ENCODE peak calls at places on chromosomes 16 and 17, in seven cellular contexts. J is stomach, K is HCT116, E is heart left ventricle, S is HepG2, U is esophagus muscularis mucosa, H is testis. D is an unnamed sample. For H3K27me3, the result is how much of the 10 kb centered on the place peaks cover.

GRCh38 chr17:30995347-30995746 is 24.5 kb downstream of the RNF135 start:
- DNase-seq in U (no peak), E (no peak), H (no peak), S (no peak), K (no peak), J (no peak), D (no peak)

GRCh38 chr16:87186876-87187533 is 130.2 kb downstream of the C16orf95 start:
- DNase-seq in J (no peak), H (no peak), U (no peak), E (no peak), K (no peak), S (no peak), D (no peak)

GRCh38 chr16:72501739-72502653 is 330.0 kb upstream of the PMFBP1 start:
- DNase-seq in U (no peak), S (peak), H (peak), E (peak), J (peak), K (peak), D (peak)

GRCh38 chr16:769934-770333 is 9.4 kb downstream of the MSLN start:
- DNase-seq in U (no peak), E (no peak), S (no peak), K (no peak), H (no peak), J (no peak), D (no peak)

GRCh38 chr17:6677946-6678345 is 26.4 kb downstream of the C17orf100 start:
- DNase-seq in U (no peak), S (no peak), J (no peak), K (no peak), H (no peak), E (no peak), D (no peak)

GRCh38 chr16:88835383-88835782 is 21.4 kb downstream of the GALNS start:
- DNase-seq in S (no peak), E (no peak), H (peak), J (no peak), U (no peak), K (no peak), D (peak)

GRCh38 chr17:10631701-10632100 is 25.4 kb downstream of the MYH3 start:
- DNase-seq in E (no peak), K (no peak), J (no peak), U (no peak), H (no peak), S (no peak), D (no peak)

GRCh38 chr17:62981933-62982332 is 15.9 kb downstream of the TANC2 start:
- DNase-seq in U (no peak), H (no peak), K (no peak), E (no peak), J (no peak), S (no peak), D (no peak)

GRCh38 chr16:72073831-72074230 is 10.8 kb downstream of the HPR start:
- DNase-seq in S (no peak), K (no peak), J (peak), U (no peak), H (peak), E (peak), D (no peak)

GRCh38 chr17:17682293-17682736 is 1.1 kb downstream of the RAI1 start:
- DNase-seq in S (no peak), E (peak), K (no peak), J (peak), U (no peak), H (peak), D (peak)

GRCh38 chr16:87499189-87499486 is 6.3 kb upstream of the ZCCHC14 start:
- DNase-seq in J (no peak), U (no peak), H (no peak), E (no peak), K (no peak), S (no peak), D (no peak)

GRCh38 chr17:50627386-50627781 is 7.3 kb upstream of the ABCC3 start:
- DNase-seq in S (no peak), K (no peak), H (no peak), J (no peak), E (no peak), U (no peak), D (no peak)

GRCh38 chr16:49457196-49457595 is 83.6 kb downstream of the C16orf78 start:
- DNase-seq in H (no peak), S (no peak), K (no peak), E (no peak), J (peak), U (no peak), D (no peak)

GRCh38 chr17:945672-946071 is 33.9 kb downstream of the NXN start:
- DNase-seq in K (no peak), E (no peak), U (no peak), S (no peak), J (no peak), H (no peak), D (no peak)

GRCh38 chr17:53722407-53722806 is 100.3 kb upstream of the KIF2B start:
- DNase-seq in K (no peak), S (no peak), U (no peak), H (no peak), E (no peak), J (no peak), D (no peak)

GRCh38 chr17:38430316-38430715 is 2.1 kb downstream of the ARHGAP23 start:
- DNase-seq in J (no peak), K (no peak), H (no peak), U (no peak), E (no peak), S (no peak), D (no peak)

GRCh38 chr17:42536048-42536371 is at the start of gene NAGLU:
- DNase-seq in E (peak), J (peak), U (peak), H (peak), K (peak), S (peak), D (peak)

GRCh38 chr16:26963109-26963508 is 103.6 kb upstream of the C16orf82 start:
- DNase-seq in K (peak), J (no peak), U (no peak), H (peak), E (no peak), S (peak), D (no peak)

GRCh38 chr17:74042241-74042640 is 161.2 kb upstream of the RPL38 start:
- DNase-seq in U (no peak), H (no peak), J (no peak), E (no peak), S (no peak), K (no peak), D (no peak)

GRCh38 chr17:77143306-77143705 is 2.5 kb downstream of the SEC14L1 start:
- DNase-seq in U (no peak), H (no peak), J (no peak), K (no peak), E (no peak), S (no peak), D (no peak)

GRCh38 chr16:26186221-26186620 is 494.5 kb downstream of the HS3ST4 start:
- DNase-seq in E (no peak), S (no peak), J (no peak), K (no peak), U (no peak), H (no peak), D (no peak)

GRCh38 chr16:21263640-21264211 is 14.4 kb downstream of the CRYM start:
- DNase-seq in E (no peak), K (no peak), S (peak), J (no peak), U (no peak), H (no peak), D (no peak)

GRCh38 chr16:77037696-77038347 is 153.2 kb upstream of the MON1B start:
- DNase-seq in S (no peak), K (no peak), H (no peak), E (no peak), U (no peak), J (no peak), D (no peak)

GRCh38 chr16:77043076-77043475 is 147.9 kb upstream of the MON1B start:
- DNase-seq in H (no peak), U (no peak), E (no peak), J (no peak), K (peak), S (no peak), D (no peak)

DNA sequence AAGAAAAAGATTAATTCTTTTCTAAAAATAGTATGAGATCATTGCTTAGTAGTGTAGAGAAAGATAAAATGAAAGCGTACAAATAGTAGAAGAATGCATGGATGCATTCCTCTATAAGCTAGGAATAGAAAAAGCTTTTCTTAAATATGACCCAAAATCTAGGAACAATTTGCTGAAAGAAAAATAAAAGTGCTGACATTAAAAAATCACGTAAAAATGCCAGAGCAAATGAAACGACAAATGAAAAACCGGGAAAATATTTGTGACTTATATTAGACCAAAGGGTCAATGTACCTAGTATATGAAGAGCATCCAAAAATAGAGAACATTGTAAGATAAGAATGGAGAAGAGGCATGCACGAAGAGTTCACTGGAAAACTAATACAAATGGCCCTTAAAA is 149.5 kb upstream of the MON1B start:
- DNase-seq in K (no peak), S (no peak), U (no peak), E (no peak), J (no peak), H (no peak), D (no peak)
- H3K4me3 ChIP-seq in K (no peak), S (no peak), U (no peak), E (no peak), J (no peak), H (no peak), D (no peak)

DNA sequence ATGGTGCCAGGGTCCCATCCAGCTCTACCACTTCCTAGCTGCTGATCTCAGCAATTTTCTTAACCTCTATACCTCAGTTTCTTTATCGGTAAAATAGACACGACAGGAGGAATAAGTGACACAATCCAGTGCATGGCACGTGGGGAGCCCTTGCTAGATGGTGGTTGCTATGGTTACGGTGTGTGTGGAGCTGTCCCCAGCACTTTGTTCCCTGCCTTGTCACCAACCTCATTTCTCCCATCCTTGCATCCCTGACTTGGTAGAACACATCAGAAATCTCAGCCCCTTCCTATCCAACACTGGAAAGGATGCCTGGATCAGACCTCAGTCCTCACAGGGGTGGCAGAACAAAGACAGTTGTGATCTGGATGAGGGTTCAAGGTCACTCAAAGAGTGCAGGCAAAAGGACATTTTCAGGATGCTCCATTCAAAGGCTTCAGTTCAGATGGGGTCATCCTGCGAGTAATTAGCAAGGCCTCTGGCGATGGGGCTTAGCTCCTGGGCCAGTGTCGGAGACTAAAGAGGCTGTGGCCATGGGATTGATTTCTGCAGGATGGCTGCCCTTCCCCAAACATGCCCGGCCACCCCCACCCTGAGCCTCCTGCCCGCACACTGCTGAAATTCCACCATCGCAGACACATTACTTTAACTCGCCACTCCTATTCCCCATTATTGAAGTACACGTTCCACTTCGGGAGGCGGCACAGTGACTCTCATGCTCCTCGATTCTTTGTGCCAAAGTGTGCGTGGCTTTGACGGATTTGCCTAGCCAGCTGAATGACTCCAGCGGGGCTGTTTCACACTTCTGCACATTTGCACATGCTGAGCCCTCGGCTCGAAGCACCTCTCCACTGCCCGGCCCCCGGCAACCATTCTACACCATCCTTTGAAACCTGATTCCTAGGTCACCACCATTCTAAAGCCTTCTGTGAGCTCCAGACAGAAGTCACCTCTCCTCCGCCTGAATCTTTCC is 40.3 kb downstream of the WNT3 start:
- DNase-seq in E (no peak), S (peak), U (no peak), H (no peak), J (no peak), K (no peak), D (no peak)
- H3K27me3 ChIP-seq in E (under half), S (under half), U (under half), H (under half), J (under half), K (under half), D (under half)

GRCh38 chr16:66495440-66495839 is 54.5 kb downstream of the TK2 start:
- DNase-seq in E (no peak), H (no peak), K (no peak), U (no peak), S (no peak), J (no peak), D (no peak)
- TF ChIP-seq POLR2A in E (no peak), H (no peak), K (no peak), U (no peak), S (no peak), J (no peak), D (no peak)

DNA sequence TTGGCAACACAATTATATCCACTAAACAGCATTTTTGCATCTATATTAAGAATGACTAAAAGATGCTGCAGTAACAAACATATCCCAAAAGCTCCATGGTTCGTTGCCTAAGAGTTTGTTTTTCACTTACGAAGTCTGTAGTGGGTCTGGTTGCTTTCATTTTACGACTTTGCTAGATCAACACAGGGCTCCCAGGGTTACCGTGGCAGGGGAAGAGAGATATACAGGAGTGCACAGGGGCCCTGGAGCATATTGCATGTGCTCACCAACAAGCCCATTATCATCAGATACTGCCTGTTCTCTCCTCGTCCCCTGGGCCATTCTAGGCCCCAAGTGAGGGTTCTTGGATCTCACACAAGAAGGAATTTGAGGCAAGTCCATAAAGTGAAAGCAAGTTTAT is 3.1 kb upstream of the MMP2 start:
- DNase-seq in K (no peak), U (no peak), H (peak), E (no peak), S (no peak), J (no peak), D (peak)
- H3K4me3 ChIP-seq in K (no peak), U (no peak), H (no peak), E (no peak), S (no peak), J (no peak), D (no peak)

GRCh38 chr17:39761861-39762496 is 24.2 kb downstream of the GRB7 start:
- DNase-seq in U (no peak), H (no peak), S (no peak), K (no peak), E (no peak), J (no peak), D (no peak)
- H3K27me3 ChIP-seq in U (under half), H (under half), S (under half), K (under half), E (under half), J (under half), D (under half)

GRCh38 chr16:29821663-29822115 is 1.4 kb downstream of the MVP start:
- DNase-seq in H (no peak), U (no peak), E (no peak), K (peak), J (peak), S (no peak), D (no peak)

GRCh38 chr16:29819506-29819905 is 756 bp upstream of the MVP start:
- DNase-seq in H (peak), E (no peak), J (no peak), K (no peak), U (no peak), S (no peak), D (no peak)

GRCh38 chr16:29818082-29818481 is 2.1 kb downstream of the PAGR1 start:
- DNase-seq in E (no peak), J (no peak), H (no peak), U (no peak), S (no peak), K (no peak), D (no peak)

GRCh38 chr16:29820271-29820701 is at the start of gene MVP:
- DNase-seq in E (peak), K (no peak), U (no peak), H (peak), J (peak), S (no peak), D (peak)

DNA sequence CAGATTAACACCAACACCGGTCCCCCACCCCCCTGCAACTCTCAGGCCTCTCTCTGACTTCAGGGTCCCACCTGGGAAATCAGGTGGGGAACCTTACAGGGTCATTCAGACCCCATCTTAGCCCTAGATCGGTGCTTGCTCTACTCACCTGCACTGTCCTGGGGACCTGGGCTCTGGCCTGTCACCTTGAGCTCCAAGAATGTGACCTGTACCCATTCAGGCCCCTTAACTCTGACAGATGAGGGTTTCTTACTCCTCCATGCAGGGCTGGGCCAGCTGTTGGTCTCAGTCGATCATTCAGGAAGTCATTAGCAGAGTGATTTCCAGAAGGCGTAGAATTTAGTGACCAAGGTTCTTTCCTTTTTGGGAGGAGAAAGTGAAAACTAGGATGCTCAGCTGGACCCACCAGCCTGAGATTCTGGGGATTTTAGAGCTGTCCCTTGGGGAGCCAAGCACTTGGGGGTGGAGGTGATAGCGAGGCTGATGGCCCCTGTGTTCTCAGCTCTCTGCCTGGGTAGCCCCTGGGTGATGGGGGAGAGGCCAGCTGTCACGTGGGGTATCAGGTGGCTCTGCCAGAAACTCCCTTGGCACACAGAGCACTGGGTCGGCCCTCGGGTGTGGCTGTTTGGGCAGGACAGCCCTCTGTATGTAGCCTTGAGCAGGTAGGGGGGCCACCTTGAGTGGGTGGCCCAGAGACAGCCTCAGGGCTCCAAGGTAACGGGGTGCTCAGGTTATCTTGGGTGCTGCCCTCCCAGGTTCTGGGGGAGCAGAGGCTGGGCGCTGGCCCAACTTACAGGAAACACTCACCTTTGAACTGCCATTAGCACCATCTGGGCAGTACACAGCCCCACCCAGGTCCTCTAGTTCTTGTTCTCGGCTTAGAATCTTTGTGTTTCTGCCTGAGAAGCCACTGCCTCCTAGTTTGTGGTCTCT is 734 bp downstream of the MVP start:
- DNase-seq in U (no peak), K (no peak), H (peak), E (peak), J (peak), S (no peak), D (peak)
- TF ChIP-seq POLR2A in U (no peak), K (peak), H (no peak), E (no peak), J (peak), S (peak), D (peak)

GRCh38 chr16:2019919-2020831 is 590 bp downstream of the NPW start:
- DNase-seq in K (no peak), E (no peak), J (no peak), S (no peak), U (no peak), H (no peak), D (no peak)

GRCh38 chr16:2015947-2016208 is 3.7 kb upstream of the NPW start:
- DNase-seq in H (no peak), K (no peak), J (no peak), U (no peak), E (no peak), S (no peak), D (no peak)

GRCh38 chr16:2016407-2016922 is 3.1 kb upstream of the NPW start:
- DNase-seq in J (no peak), S (peak), K (no peak), H (no peak), U (no peak), E (no peak), D (no peak)

GRCh38 chr16:2022723-2023097 is 3.1 kb downstream of the NPW start:
- DNase-seq in E (no peak), K (no peak), J (no peak), U (no peak), H (peak), S (no peak), D (peak)

DNA sequence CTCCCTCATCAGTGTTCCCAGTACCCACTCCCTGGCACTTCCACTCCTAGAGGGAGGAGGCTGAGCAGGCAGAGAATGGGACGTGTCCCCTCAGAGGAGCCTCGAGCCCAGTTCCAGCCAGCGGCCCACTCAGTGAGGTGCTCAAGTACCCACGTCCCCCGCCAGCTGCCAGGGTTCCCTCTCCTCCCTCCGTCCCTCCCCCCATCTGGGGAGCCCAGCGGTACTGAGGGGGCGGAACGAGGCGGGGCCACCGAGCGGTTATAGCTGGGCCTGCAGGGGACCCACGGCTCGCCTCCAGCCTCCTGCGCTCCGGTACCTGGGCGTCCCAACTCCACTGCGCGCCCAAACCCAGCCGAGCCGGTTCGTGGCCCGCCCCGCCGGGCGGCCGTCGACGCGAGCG is at the start of gene NPW:
- DNase-seq in H (no peak), S (no peak), E (no peak), K (no peak), U (no peak), J (no peak), D (peak)
- H3K4me3 ChIP-seq in H (peak), S (peak), E (peak), K (peak), U (no peak), J (peak), D (no peak)

GRCh38 chr16:54936086-54936978 is 5.7 kb downstream of the IRX5 start:
- DNase-seq in J (no peak), U (peak), S (no peak), H (no peak), E (peak), K (no peak), D (no peak)
- H3K27me3 ChIP-seq in J (under half), U (under half), S (under half), H (under half), E (half or more), K (under half), D (half or more)

D was measured in thyroid gland.